ENCODE peak calls at places on chromosomes 13 and 19, in seven cellular contexts. C is T-helper 9 cell; Q is aorta; E is testis; K is PC-9; Z is NCI-H2029; T is stimulated activated CD8-positive, alpha-beta memory T cell treated with anti-CD3 and anti-CD28 coated beads, Interleukin-2, amount 100 ng/mL, for 48 hours. W is an unnamed sample.

GRCh38 chr19:2561895-2562294 is 86.0 kb downstream of the GADD45B start:
- DNase-seq in C (peak; percentile 36), Q (peak; percentile 62), E (no peak), K (no peak), Z (no peak), T (peak; percentile 80), W (no peak)

GRCh38 chr13:43478178-43478577 is 308.6 kb downstream of the ENOX1 start:
- DNase-seq in C (no peak), Q (no peak), E (no peak), K (no peak), Z (no peak), T (no peak), W (no peak)

GRCh38 chr19:43699506-43700367 is 16.1 kb upstream of the IRGC start:
- DNase-seq in C (no peak), Q (peak; percentile 81), E (peak; percentile 38), K (peak; percentile 10), Z (no peak), T (no peak), W (no peak)

GRCh38 chr19:45972081-45972943 is 1.4 kb downstream of the NOVA2 start:
- DNase-seq in C (no peak), Q (no peak), E (no peak), K (no peak), Z (no peak), T (no peak), W (peak; percentile 42)

GRCh38 chr19:518292-519231 is 11.3 kb downstream of the TPGS1 start:
- DNase-seq in C (peak; percentile 54), Q (no peak), E (no peak), K (no peak), Z (no peak), T (no peak), W (no peak)

GRCh38 chr13:41196011-41196410 is 1.6 kb upstream of the KBTBD7 start:
- DNase-seq in C (no peak), Q (no peak), E (no peak), K (no peak), Z (no peak), T (no peak), W (no peak)

GRCh38 chr19:55633866-55634265 is 6.9 kb upstream of the ZNF580 start:
- DNase-seq in C (no peak), Q (no peak), E (no peak), K (no peak), Z (peak; percentile 33), T (no peak), W (no peak)

GRCh38 chr13:21016487-21016886 is 44.9 kb downstream of the LATS2 start:
- DNase-seq in C (no peak), Q (no peak), E (no peak), K (no peak), Z (no peak), T (no peak), W (no peak)

GRCh38 chr13:20945952-20946383 is 43.4 kb upstream of the XPO4 start:
- DNase-seq in C (no peak), Q (no peak), E (no peak), K (no peak), Z (no peak), T (no peak), W (no peak)

GRCh38 chr13:101190976-101191375 is 225.3 kb downstream of the NALCN start:
- DNase-seq in C (no peak), Q (no peak), E (no peak), K (no peak), Z (no peak), T (no peak), W (no peak)

GRCh38 chr19:7916137-7916907 is 1.7 kb downstream of the TGFBR3L start:
- DNase-seq in C (peak; percentile 49), Q (peak; percentile 82), E (no peak), K (no peak), Z (no peak), T (no peak), W (no peak)

GRCh38 chr13:71880753-71881541 is 13.9 kb upstream of the DACH1 start:
- DNase-seq in C (no peak), Q (no peak), E (no peak), K (no peak), Z (no peak), T (no peak), W (no peak)

GRCh38 chr13:109751477-109751876 is 34.9 kb downstream of the IRS2 start:
- DNase-seq in C (no peak), Q (no peak), E (no peak), K (no peak), Z (no peak), T (no peak), W (no peak)

GRCh38 chr13:110571897-110572777 is 10.6 kb upstream of the RAB20 start:
- DNase-seq in C (no peak), Q (peak; percentile 55), E (no peak), K (no peak), Z (no peak), T (no peak), W (no peak)

GRCh38 chr13:101523732-101524131 is 71.3 kb downstream of the ITGBL1 start:
- DNase-seq in C (no peak), Q (no peak), E (no peak), K (no peak), Z (no peak), T (no peak), W (peak; percentile 77)

GRCh38 chr13:68816715-68817114 is 1290.9 kb upstream of the ATXN8OS start:
- DNase-seq in C (no peak), Q (no peak), E (no peak), K (no peak), Z (no peak), T (no peak), W (no peak)

GRCh38 chr13:26476111-26476743 is 81.3 kb upstream of the WASF3 start:
- DNase-seq in C (no peak), Q (peak; percentile 80), E (peak; percentile 52), K (no peak), Z (no peak), T (no peak), W (peak; percentile 38)

GRCh38 chr13:79281335-79281734 is 124.7 kb downstream of the RBM26 start:
- DNase-seq in C (no peak), Q (no peak), E (no peak), K (no peak), Z (no peak), T (no peak), W (no peak)

GRCh38 chr19:7267792-7268736 is 26.1 kb downstream of the INSR start:
- DNase-seq in C (no peak), Q (no peak), E (no peak), K (no peak), Z (no peak), T (no peak), W (no peak)

GRCh38 chr19:1551068-1552040 is 16.8 kb downstream of the MEX3D start:
- DNase-seq in C (no peak), Q (no peak), E (no peak), K (no peak), Z (no peak), T (no peak), W (no peak)

GRCh38 chr13:114113961-114114360 is 18.5 kb downstream of the RASA3 start:
- DNase-seq in C (no peak), Q (peak; percentile 49), E (no peak), K (no peak), Z (no peak), T (no peak), W (no peak)

GRCh38 chr19:55344444-55344843 is 4.8 kb downstream of the KMT5C start:
- DNase-seq in C (no peak), Q (no peak), E (peak; percentile 45), K (no peak), Z (no peak), T (no peak), W (no peak)

GRCh38 chr19:38033658-38034150 is 126.7 kb downstream of the SIPA1L3 start:
- DNase-seq in C (no peak), Q (no peak), E (no peak), K (no peak), Z (no peak), T (no peak), W (no peak)

GRCh38 chr13:102198418-102199322 is 203.2 kb downstream of the FGF14 start:
- DNase-seq in C (no peak), Q (no peak), E (no peak), K (no peak), Z (no peak), T (no peak), W (no peak)

GRCh38 chr13:20461481-20461859 is 64.2 kb downstream of the CRYL1 start:
- DNase-seq in C (no peak), Q (no peak), E (no peak), K (no peak), Z (no peak), T (no peak), W (no peak)

GRCh38 chr19:13172335-13173128 is 22.3 kb downstream of the IER2 start:
- DNase-seq in C (peak; percentile 76), Q (peak; percentile 95), E (no peak), K (peak; percentile 95), Z (peak; percentile 85), T (peak; percentile 59), W (peak; percentile 61)

GRCh38 chr19:44824758-44825157 is 15.9 kb downstream of the BCAM start:
- DNase-seq in C (no peak), Q (no peak), E (no peak), K (no peak), Z (peak; percentile 90), T (no peak), W (no peak)

GRCh38 chr19:31127132-31127967 is 221.9 kb downstream of the TSHZ3 start:
- DNase-seq in C (no peak), Q (no peak), E (no peak), K (no peak), Z (no peak), T (no peak), W (peak; percentile 74)

GRCh38 chr13:42660367-42660965 is 86.5 kb downstream of the TNFSF11 start:
- DNase-seq in C (no peak), Q (no peak), E (no peak), K (no peak), Z (no peak), T (no peak), W (no peak)

GRCh38 chr13:79987323-79987722 is 353.6 kb downstream of the SPRY2 start:
- DNase-seq in C (no peak), Q (no peak), E (no peak), K (no peak), Z (no peak), T (no peak), W (no peak)

W was measured in G401.